ENCODE peak calls at places on chromosomes 12 and 14, in five cellular contexts. D is AG09319, E is Peyer's patch, J is OCI-LY7, Q is Ammon's horn. F is an unnamed sample.

GRCh38 chr12:31362759-31363415 is 36.9 kb upstream of the SINHCAF start:
- DNase-seq in D (no peak), E (peak; percentile 72), J (peak; percentile 79), Q (peak; percentile 67), F (no peak)

GRCh38 chr12:131153956-131154355 is 200.2 kb downstream of the ADGRD1 start:
- DNase-seq in D (no peak), E (no peak), J (no peak), Q (no peak), F (no peak)

GRCh38 chr14:20278414-20278813 is 27.3 kb downstream of the TTC5 start:
- DNase-seq in D (no peak), E (no peak), J (no peak), Q (peak; percentile 4), F (no peak)

GRCh38 chr12:42684171-42685071 is 94.9 kb upstream of the PRICKLE1 start:
- DNase-seq in D (no peak), E (no peak), J (no peak), Q (no peak), F (no peak)

GRCh38 chr14:97634786-97635185 is 837.6 kb downstream of the VRK1 start:
- DNase-seq in D (no peak), E (no peak), J (no peak), Q (peak; percentile 33), F (no peak)

GRCh38 chr12:3933819-3934192 is 60.6 kb upstream of the PARP11 start:
- DNase-seq in D (no peak), E (no peak), J (no peak), Q (no peak), F (no peak)

GRCh38 chr14:52473557-52473956 is 78.7 kb downstream of the TXNDC16 start:
- DNase-seq in D (peak; percentile 29), E (no peak), J (peak; percentile 14), Q (peak; percentile 28), F (peak; percentile 32)

GRCh38 chr12:25458047-25458552 is 95.0 kb downstream of the LMNTD1 start:
- DNase-seq in D (peak; percentile 90), E (no peak), J (no peak), Q (peak; percentile 76), F (peak; percentile 85)

GRCh38 chr12:109946505-109946904 is 46.4 kb downstream of the TCHP start:
- DNase-seq in D (no peak), E (no peak), J (no peak), Q (peak; percentile 59), F (no peak)

GRCh38 chr14:58899317-58899713 is 261.6 kb downstream of the DACT1 start:
- DNase-seq in D (no peak), E (no peak), J (no peak), Q (no peak), F (no peak)

GRCh38 chr12:56242986-56243385 is 13.1 kb downstream of the SLC39A5 start:
- DNase-seq in D (no peak), E (no peak), J (no peak), Q (no peak), F (no peak)

GRCh38 chr12:49089831-49090773 is 4.5 kb downstream of the DHH start:
- DNase-seq in D (no peak), E (no peak), J (peak; percentile 46), Q (no peak), F (no peak)

GRCh38 chr12:14403711-14404164 is 38.3 kb downstream of the ATF7IP start:
- DNase-seq in D (peak; percentile 57), E (no peak), J (peak; percentile 52), Q (peak; percentile 60), F (peak; percentile 83)

GRCh38 chr12:27802936-27803335 is 22.9 kb upstream of the MANSC4 start:
- DNase-seq in D (no peak), E (no peak), J (no peak), Q (no peak), F (no peak)

GRCh38 chr12:94534761-94535613 is 75.3 kb upstream of the CEP83 start:
- DNase-seq in D (no peak), E (no peak), J (no peak), Q (no peak), F (no peak)

GRCh38 chr14:73795974-73796373 is 55.7 kb upstream of the PTGR2 start:
- DNase-seq in D (no peak), E (peak; percentile 89), J (no peak), Q (no peak), F (no peak)

GRCh38 chr12:105334568-105334967 is 4.1 kb downstream of the C12orf75 start:
- DNase-seq in D (no peak), E (no peak), J (no peak), Q (no peak), F (no peak)

GRCh38 chr12:106109168-106109910 is 29.4 kb downstream of the NUAK1 start:
- DNase-seq in D (no peak), E (no peak), J (no peak), Q (no peak), F (no peak)